ENCODE peak calls at places on chromosomes 1 and 21, in six cellular contexts. D is suprapubic skin, Q is Panc1, O is progenitor cell of endocrine pancreas, A is kidney epithelial cell, L is AG09319. C is an unnamed sample.

GRCh38 chr21:14453339-14453738 is 70.4 kb upstream of the HSPA13 start:
- DNase-seq in L (no peak), Q (no peak), A (no peak), D (no peak), O (no peak), C (no peak)

GRCh38 chr1:178418284-178418955 is 78.3 kb downstream of the CLEC20A start:
- DNase-seq in O (no peak), A (no peak), D (no peak), Q (no peak), L (no peak), C (no peak)

GRCh38 chr21:45506836-45507522 is 35.3 kb downstream of the SLC19A1 start:
- DNase-seq in D (peak), O (no peak), L (no peak), A (no peak), Q (no peak), C (no peak)

GRCh38 chr1:21175670-21176581 is 771 bp downstream of the EIF4G3 start:
- DNase-seq in D (peak), Q (no peak), O (peak), A (no peak), L (no peak), C (peak)

GRCh38 chr21:28294046-28294445 is 698.6 kb downstream of the LTN1 start:
- DNase-seq in A (no peak), D (no peak), L (no peak), Q (no peak), O (no peak), C (no peak)

GRCh38 chr1:54262244-54262643 is 62.3 kb downstream of the MRPL37 start:
- DNase-seq in O (no peak), D (no peak), Q (no peak), A (no peak), L (no peak), C (no peak)

GRCh38 chr1:23810818-23811420 is 10.4 kb upstream of the GALE start:
- DNase-seq in L (no peak), D (no peak), A (no peak), O (no peak), Q (no peak), C (peak)

GRCh38 chr21:40512590-40512989 is 334.4 kb downstream of the DSCAM start:
- DNase-seq in A (no peak), L (no peak), Q (no peak), D (no peak), O (no peak), C (no peak)

GRCh38 chr1:18794066-18794465 is 65.4 kb downstream of the TAS1R2 start:
- DNase-seq in D (no peak), O (no peak), A (no peak), L (no peak), Q (no peak), C (no peak)

GRCh38 chr1:205335692-205336091 is 14.1 kb upstream of the NUAK2 start:
- DNase-seq in L (no peak), D (no peak), Q (no peak), O (peak), A (peak), C (peak)

GRCh38 chr21:27450216-27450615 is 483.3 kb upstream of the ADAMTS5 start:
- DNase-seq in L (no peak), O (no peak), A (no peak), Q (no peak), D (no peak), C (no peak)

GRCh38 chr1:206472454-206472853 is 2.2 kb downstream of the IKBKE start:
- DNase-seq in O (no peak), A (no peak), D (no peak), Q (no peak), L (peak), C (no peak)

GRCh38 chr1:94281361-94282142 is 44.2 kb upstream of the ARHGAP29 start:
- DNase-seq in Q (no peak), A (no peak), L (no peak), D (no peak), O (no peak), C (no peak)

GRCh38 chr1:247443641-247444040 is 14.3 kb downstream of the OR2B11 start:
- DNase-seq in D (no peak), O (no peak), Q (no peak), L (no peak), A (no peak), C (no peak)

GRCh38 chr21:29148535-29148934 is 18.1 kb downstream of the MAP3K7CL start:
- DNase-seq in D (no peak), Q (no peak), L (no peak), O (no peak), A (no peak), C (no peak)

GRCh38 chr1:40820251-40820797 is 36.7 kb downstream of the KCNQ4 start:
- DNase-seq in L (no peak), O (no peak), D (no peak), A (no peak), Q (no peak), C (no peak)

GRCh38 chr1:40818264-40818961 is 34.8 kb downstream of the KCNQ4 start:
- DNase-seq in D (peak), A (no peak), O (peak), L (no peak), Q (no peak), C (peak)

GRCh38 chr1:40820911-40821693 is 37.5 kb downstream of the KCNQ4 start:
- DNase-seq in D (no peak), L (no peak), A (no peak), O (no peak), Q (no peak), C (no peak)

GRCh38 chr1:40817791-40818263 is 34.2 kb downstream of the KCNQ4 start:
- DNase-seq in D (no peak), O (no peak), L (no peak), A (no peak), Q (no peak), C (no peak)

DNA sequence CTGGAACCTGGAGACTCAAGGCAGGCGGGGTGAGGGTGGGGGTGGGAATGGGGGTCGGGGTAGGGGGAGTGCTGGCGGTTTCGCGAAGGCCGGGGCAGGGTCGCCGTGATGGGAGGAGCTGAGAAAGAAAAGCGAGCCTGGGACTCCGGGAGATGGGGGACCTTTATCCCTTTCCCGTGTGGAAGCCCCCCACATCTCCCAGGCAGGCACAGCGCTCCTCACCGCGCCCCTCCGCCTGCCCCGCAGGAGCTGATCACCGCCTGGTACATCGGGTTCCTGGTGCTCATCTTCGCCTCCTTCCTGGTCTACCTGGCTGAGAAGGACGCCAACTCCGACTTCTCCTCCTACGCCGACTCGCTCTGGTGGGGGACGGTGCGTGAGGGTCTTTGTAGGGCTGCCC is 35.5 kb downstream of the KCNQ4 start:
- DNase-seq in D (no peak), A (no peak), Q (no peak), L (no peak), O (no peak), C (no peak)
- TF ChIP-seq CTCF in D (no peak), A (no peak), Q (no peak), L (no peak), O (no peak), C (no peak)

GRCh38 chr1:156115514-156116374 is 1.2 kb downstream of the LMNA start:
- DNase-seq in D (peak), A (no peak), O (no peak), Q (no peak), L (no peak), C (peak)
- TF ChIP-seq CTCF in D (no peak), A (no peak), O (no peak), Q (no peak), L (no peak), C (no peak)

GRCh38 chr1:1510912-1511532 is 940 bp upstream of the ATAD3A start:
- DNase-seq in Q (no peak), O (no peak), A (no peak), L (no peak), D (no peak), C (peak)
- TF ChIP-seq CTCF in Q (no peak), O (peak), A (no peak), L (no peak), D (no peak), C (no peak)

GRCh38 chr1:171251741-171252300 is 3.5 kb downstream of the FMO1 start:
- DNase-seq in D (no peak), O (peak), L (no peak), A (no peak), Q (no peak), C (no peak)
- TF ChIP-seq CTCF in D (peak), O (peak), L (peak), A (peak), Q (peak), C (peak)

C was measured in lung.